ENCODE peak calls at places on chromosomes 16 and 17, in ten cellular contexts. One of them, this sample, is unnamed.
A peak's percentile ranks its signal among the peaks of the same experiment; 100 is the strongest.

GRCh38 chr16:74574146-74574545 is 32.8 kb downstream of the GLG1 start:
- DNase-seq in effector memory CD4-positive, alpha-beta T cell: no peak
- DNase-seq in thoracic aorta: no peak
- DNase-seq in prostate gland: no peak
- DNase-seq in upper lobe of left lung: no peak
- DNase-seq in CD4-positive, CD25-positive, alpha-beta regulatory T cell: no peak
- DNase-seq in heart left ventricle: no peak
- DNase-seq in mesenchymal stem cell: no peak
- DNase-seq in BE2C: no peak
- DNase-seq in endothelial cell of umbilical vein: no peak
- DNase-seq in this sample: no peak

GRCh38 chr17:73189417-73190099 is 3.3 kb upstream of the COG1 start:
- DNase-seq in heart left ventricle: no peak
- DNase-seq in mesenchymal stem cell: peak; percentile 81
- DNase-seq in thoracic aorta: no peak
- DNase-seq in upper lobe of left lung: no peak
- DNase-seq in endothelial cell of umbilical vein: no peak
- DNase-seq in BE2C: peak; percentile 76
- DNase-seq in prostate gland: peak; percentile 47
- DNase-seq in effector memory CD4-positive, alpha-beta T cell: no peak
- DNase-seq in CD4-positive, CD25-positive, alpha-beta regulatory T cell: no peak
- DNase-seq in this sample: no peak

GRCh38 chr17:64343833-64344637 is 46.6 kb downstream of the PECAM1 start:
- DNase-seq in thoracic aorta: no peak
- DNase-seq in endothelial cell of umbilical vein: peak; percentile 99
- DNase-seq in BE2C: peak; percentile 25
- DNase-seq in CD4-positive, CD25-positive, alpha-beta regulatory T cell: no peak
- DNase-seq in heart left ventricle: peak; percentile 90
- DNase-seq in upper lobe of left lung: peak; percentile 92
- DNase-seq in prostate gland: peak; percentile 11
- DNase-seq in effector memory CD4-positive, alpha-beta T cell: no peak
- DNase-seq in mesenchymal stem cell: peak; percentile 95
- DNase-seq in this sample: no peak

GRCh38 chr16:30786936-30787612 is at the start of gene ZNF629:
- DNase-seq in prostate gland: peak; percentile 55
- DNase-seq in mesenchymal stem cell: peak; percentile 77
- DNase-seq in upper lobe of left lung: peak; percentile 75
- DNase-seq in BE2C: peak; percentile 77
- DNase-seq in thoracic aorta: peak; percentile 57
- DNase-seq in heart left ventricle: peak; percentile 86
- DNase-seq in effector memory CD4-positive, alpha-beta T cell: no peak
- DNase-seq in CD4-positive, CD25-positive, alpha-beta regulatory T cell: no peak
- DNase-seq in endothelial cell of umbilical vein: peak; percentile 45
- DNase-seq in this sample: no peak

GRCh38 chr17:6070895-6071511 is 824 bp downstream of the WSCD1 start:
- DNase-seq in heart left ventricle: no peak
- DNase-seq in upper lobe of left lung: no peak
- DNase-seq in mesenchymal stem cell: peak; percentile 27
- DNase-seq in effector memory CD4-positive, alpha-beta T cell: no peak
- DNase-seq in thoracic aorta: no peak
- DNase-seq in CD4-positive, CD25-positive, alpha-beta regulatory T cell: no peak
- DNase-seq in endothelial cell of umbilical vein: peak; percentile 45
- DNase-seq in prostate gland: no peak
- DNase-seq in BE2C: no peak
- DNase-seq in this sample: no peak

GRCh38 chr17:77391668-77392375 is 251.1 kb downstream of the SEC14L1 start:
- DNase-seq in endothelial cell of umbilical vein: peak; percentile 57
- DNase-seq in prostate gland: no peak
- DNase-seq in upper lobe of left lung: no peak
- DNase-seq in effector memory CD4-positive, alpha-beta T cell: no peak
- DNase-seq in thoracic aorta: peak; percentile 51
- DNase-seq in heart left ventricle: no peak
- DNase-seq in mesenchymal stem cell: peak; percentile 99
- DNase-seq in CD4-positive, CD25-positive, alpha-beta regulatory T cell: peak; percentile 75
- DNase-seq in BE2C: no peak
- DNase-seq in this sample: no peak

GRCh38 chr16:47565454-47565853 is 104.3 kb downstream of the PHKB start:
- DNase-seq in CD4-positive, CD25-positive, alpha-beta regulatory T cell: peak; percentile 61
- DNase-seq in mesenchymal stem cell: peak; percentile 69
- DNase-seq in prostate gland: no peak
- DNase-seq in upper lobe of left lung: peak; percentile 67
- DNase-seq in endothelial cell of umbilical vein: peak; percentile 30
- DNase-seq in BE2C: no peak
- DNase-seq in thoracic aorta: peak; percentile 5
- DNase-seq in heart left ventricle: peak; percentile 61
- DNase-seq in effector memory CD4-positive, alpha-beta T cell: no peak
- DNase-seq in this sample: no peak

GRCh38 chr16:3202903-3203539 is 15.0 kb downstream of the OR1F1 start:
- DNase-seq in CD4-positive, CD25-positive, alpha-beta regulatory T cell: no peak
- DNase-seq in mesenchymal stem cell: no peak
- DNase-seq in endothelial cell of umbilical vein: no peak
- DNase-seq in heart left ventricle: no peak
- DNase-seq in prostate gland: no peak
- DNase-seq in upper lobe of left lung: no peak
- DNase-seq in effector memory CD4-positive, alpha-beta T cell: no peak
- DNase-seq in BE2C: no peak
- DNase-seq in thoracic aorta: no peak
- DNase-seq in this sample: no peak

GRCh38 chr17:68539536-68540469 is 27.6 kb downstream of the PRKAR1A start:
- DNase-seq in thoracic aorta: no peak
- DNase-seq in upper lobe of left lung: peak; percentile 71
- DNase-seq in endothelial cell of umbilical vein: no peak
- DNase-seq in CD4-positive, CD25-positive, alpha-beta regulatory T cell: peak; percentile 29
- DNase-seq in mesenchymal stem cell: no peak
- DNase-seq in BE2C: no peak
- DNase-seq in heart left ventricle: no peak
- DNase-seq in prostate gland: no peak
- DNase-seq in effector memory CD4-positive, alpha-beta T cell: no peak
- DNase-seq in this sample: no peak

GRCh38 chr17:67223924-67224323 is 21.1 kb downstream of the HELZ start:
- DNase-seq in prostate gland: no peak
- DNase-seq in mesenchymal stem cell: no peak
- DNase-seq in thoracic aorta: no peak
- DNase-seq in BE2C: no peak
- DNase-seq in CD4-positive, CD25-positive, alpha-beta regulatory T cell: peak; percentile 38
- DNase-seq in heart left ventricle: no peak
- DNase-seq in effector memory CD4-positive, alpha-beta T cell: no peak
- DNase-seq in endothelial cell of umbilical vein: no peak
- DNase-seq in upper lobe of left lung: no peak
- DNase-seq in this sample: no peak

GRCh38 chr17:74296548-74296936 is 22.5 kb downstream of the DNAI2 start:
- DNase-seq in upper lobe of left lung: peak; percentile 67
- DNase-seq in BE2C: peak; percentile 68
- DNase-seq in prostate gland: peak; percentile 42
- DNase-seq in CD4-positive, CD25-positive, alpha-beta regulatory T cell: peak; percentile 77
- DNase-seq in heart left ventricle: peak; percentile 70
- DNase-seq in thoracic aorta: no peak
- DNase-seq in mesenchymal stem cell: peak; percentile 28
- DNase-seq in endothelial cell of umbilical vein: peak; percentile 7
- DNase-seq in effector memory CD4-positive, alpha-beta T cell: no peak
- DNase-seq in this sample: no peak

DNA sequence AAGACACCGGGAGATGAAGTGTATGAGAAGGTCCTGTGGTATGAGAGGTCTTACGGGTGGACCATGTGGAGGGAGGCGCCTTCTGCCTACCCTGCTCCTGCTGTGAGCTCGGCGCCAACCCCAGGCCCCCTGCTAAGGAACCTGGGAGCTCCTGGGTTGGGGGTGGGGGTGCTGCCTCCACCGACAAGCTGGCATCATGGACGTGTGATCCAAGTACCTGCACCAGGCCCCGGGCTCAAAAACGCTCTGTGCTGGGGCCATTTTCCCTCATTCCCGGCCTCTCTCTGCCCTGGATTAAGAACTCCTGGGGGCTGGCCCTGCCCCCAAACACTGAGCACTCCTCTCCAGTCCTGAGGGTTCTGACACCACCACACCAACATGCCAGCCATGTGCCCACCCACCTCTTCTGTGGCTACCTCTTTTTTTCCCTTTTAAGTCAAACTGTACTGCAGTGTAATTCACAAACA is 5.6 kb upstream of the P2RX1 start:
- DNase-seq in CD4-positive, CD25-positive, alpha-beta regulatory T cell: no peak
- DNase-seq in thoracic aorta: no peak
- DNase-seq in mesenchymal stem cell: no peak
- DNase-seq in prostate gland: no peak
- DNase-seq in BE2C: no peak
- DNase-seq in heart left ventricle: no peak
- DNase-seq in effector memory CD4-positive, alpha-beta T cell: no peak
- DNase-seq in upper lobe of left lung: no peak
- DNase-seq in endothelial cell of umbilical vein: no peak
- DNase-seq in this sample: no peak
- H3K4me1 ChIP-seq in CD4-positive, CD25-positive, alpha-beta regulatory T cell: peaks cover 4% of the 10 kb centered on the region
- H3K4me1 ChIP-seq in thoracic aorta: peaks cover 14% of the 10 kb centered on the region
- H3K4me1 ChIP-seq in mesenchymal stem cell: peaks cover 8% of the 10 kb centered on the region
- H3K4me1 ChIP-seq in prostate gland: no peaks in the 10 kb centered on the region
- H3K4me1 ChIP-seq in BE2C: no peaks in the 10 kb centered on the region
- H3K4me1 ChIP-seq in heart left ventricle: peaks cover 9% of the 10 kb centered on the region
- H3K4me1 ChIP-seq in effector memory CD4-positive, alpha-beta T cell: peaks cover 5% of the 10 kb centered on the region
- H3K4me1 ChIP-seq in upper lobe of left lung: peaks cover 10% of the 10 kb centered on the region
- H3K4me1 ChIP-seq in endothelial cell of umbilical vein: peaks cover 7% of the 10 kb centered on the region
- H3K4me1 ChIP-seq in this sample: no peaks in the 10 kb centered on the region

DNA sequence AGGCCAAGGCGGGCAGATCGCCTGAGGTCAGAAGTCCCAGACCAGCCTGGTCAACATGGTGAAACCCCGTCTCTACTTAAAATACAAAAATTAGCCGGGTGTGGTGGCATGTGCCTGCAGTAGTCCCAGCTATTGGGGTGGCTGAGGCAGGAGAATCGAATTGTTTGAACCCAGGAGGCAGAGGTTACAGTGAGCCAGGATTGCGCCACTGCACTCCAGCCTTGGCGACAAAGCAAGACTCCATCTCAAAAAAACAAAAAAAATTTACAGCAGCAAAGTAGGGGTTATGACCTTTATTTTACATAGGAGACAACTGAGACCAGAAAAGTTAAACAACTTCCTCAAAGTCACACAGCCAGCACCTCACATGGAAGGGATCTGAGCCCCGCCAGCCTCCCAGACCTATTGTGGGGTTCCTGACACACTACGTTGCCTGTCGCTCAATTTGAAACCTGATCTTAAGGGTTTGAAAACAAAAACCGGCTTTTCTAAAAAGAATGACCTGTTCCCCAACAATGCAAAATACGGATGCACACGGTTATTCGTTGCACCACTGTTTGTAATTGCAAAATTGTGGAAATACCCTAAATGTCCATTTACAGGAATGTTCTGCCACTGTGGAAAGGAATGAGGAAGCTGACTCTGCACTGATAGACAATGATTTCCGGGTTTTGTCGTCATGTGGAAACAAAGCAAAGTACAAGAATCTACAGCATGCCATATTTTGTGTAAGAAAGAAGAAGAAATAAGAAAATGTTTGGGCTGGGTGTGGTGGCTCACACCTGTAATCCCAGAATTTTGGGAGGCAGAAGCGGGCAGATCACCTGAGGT is 77.2 kb downstream of the CNGB1 start:
- DNase-seq in upper lobe of left lung: peak; percentile 71
- DNase-seq in BE2C: no peak
- DNase-seq in thoracic aorta: no peak
- DNase-seq in endothelial cell of umbilical vein: peak; percentile 92
- DNase-seq in CD4-positive, CD25-positive, alpha-beta regulatory T cell: no peak
- DNase-seq in mesenchymal stem cell: peak; percentile 79
- DNase-seq in prostate gland: no peak
- DNase-seq in heart left ventricle: no peak
- DNase-seq in effector memory CD4-positive, alpha-beta T cell: no peak
- DNase-seq in this sample: no peak
- H3K4me3 ChIP-seq in upper lobe of left lung: no peak overlapping the region
- H3K4me3 ChIP-seq in BE2C: no peak overlapping the region
- H3K4me3 ChIP-seq in thoracic aorta: no peak overlapping the region
- H3K4me3 ChIP-seq in endothelial cell of umbilical vein: no peak overlapping the region
- H3K4me3 ChIP-seq in CD4-positive, CD25-positive, alpha-beta regulatory T cell: no peak overlapping the region
- H3K4me3 ChIP-seq in mesenchymal stem cell: no peak overlapping the region
- H3K4me3 ChIP-seq in prostate gland: no peak overlapping the region
- H3K4me3 ChIP-seq in heart left ventricle: no peak overlapping the region
- H3K4me3 ChIP-seq in effector memory CD4-positive, alpha-beta T cell: no peak overlapping the region
- H3K4me3 ChIP-seq in this sample: no peak overlapping the region

DNA sequence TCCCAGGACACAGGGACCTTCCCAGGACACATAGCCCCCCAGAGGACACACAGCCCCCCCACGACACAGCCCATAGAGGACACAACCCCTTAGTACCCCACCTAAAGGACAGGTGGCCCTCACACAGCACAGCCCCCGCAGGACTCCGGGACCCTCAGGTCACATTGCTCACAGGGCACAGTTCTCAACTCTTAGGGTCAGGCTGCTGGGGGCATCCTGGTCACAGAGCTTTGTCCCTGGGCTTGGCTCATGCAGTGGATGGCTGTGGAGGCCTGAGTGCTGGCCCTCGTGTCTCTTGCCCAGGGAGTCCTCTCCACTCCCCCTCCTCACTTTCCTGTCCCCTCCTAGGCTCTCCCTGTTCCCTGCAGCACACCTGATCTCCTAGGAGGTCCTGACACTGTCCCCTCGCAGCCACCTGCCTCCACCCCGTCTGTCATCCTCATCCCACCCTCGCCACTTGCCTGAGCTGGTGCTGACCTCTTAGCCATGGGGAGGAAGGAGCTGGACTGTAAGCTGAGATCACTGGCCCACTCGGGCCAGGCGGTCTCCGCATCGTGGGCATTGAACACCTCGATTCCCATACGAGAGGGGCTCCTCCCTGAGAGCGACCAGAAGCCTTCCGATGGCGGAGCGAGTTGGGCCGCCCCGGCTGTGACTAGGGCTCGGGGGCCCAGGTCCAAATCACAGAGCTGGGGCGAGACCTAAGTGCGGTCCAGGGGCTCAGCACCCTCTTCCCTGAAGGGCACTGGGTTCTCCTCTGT is 1.4 kb upstream of the WDR45B start:
- DNase-seq in upper lobe of left lung: no peak
- DNase-seq in BE2C: no peak
- DNase-seq in prostate gland: no peak
- DNase-seq in heart left ventricle: no peak
- DNase-seq in effector memory CD4-positive, alpha-beta T cell: no peak
- DNase-seq in CD4-positive, CD25-positive, alpha-beta regulatory T cell: no peak
- DNase-seq in thoracic aorta: no peak
- DNase-seq in endothelial cell of umbilical vein: no peak
- DNase-seq in mesenchymal stem cell: no peak
- DNase-seq in this sample: no peak
- H3K4me1 ChIP-seq in upper lobe of left lung: peaks cover 24% of the 10 kb centered on the region
- H3K4me1 ChIP-seq in BE2C: peaks cover 4% of the 10 kb centered on the region
- H3K4me1 ChIP-seq in prostate gland: no peaks in the 10 kb centered on the region
- H3K4me1 ChIP-seq in heart left ventricle: peaks cover 27% of the 10 kb centered on the region
- H3K4me1 ChIP-seq in effector memory CD4-positive, alpha-beta T cell: peaks cover 17% of the 10 kb centered on the region
- H3K4me1 ChIP-seq in CD4-positive, CD25-positive, alpha-beta regulatory T cell: peaks cover 25% of the 10 kb centered on the region
- H3K4me1 ChIP-seq in thoracic aorta: peaks cover 12% of the 10 kb centered on the region
- H3K4me1 ChIP-seq in endothelial cell of umbilical vein: peaks cover 6% of the 10 kb centered on the region
- H3K4me1 ChIP-seq in mesenchymal stem cell: peaks cover 11% of the 10 kb centered on the region
- H3K4me1 ChIP-seq in this sample: no peaks in the 10 kb centered on the region

DNA sequence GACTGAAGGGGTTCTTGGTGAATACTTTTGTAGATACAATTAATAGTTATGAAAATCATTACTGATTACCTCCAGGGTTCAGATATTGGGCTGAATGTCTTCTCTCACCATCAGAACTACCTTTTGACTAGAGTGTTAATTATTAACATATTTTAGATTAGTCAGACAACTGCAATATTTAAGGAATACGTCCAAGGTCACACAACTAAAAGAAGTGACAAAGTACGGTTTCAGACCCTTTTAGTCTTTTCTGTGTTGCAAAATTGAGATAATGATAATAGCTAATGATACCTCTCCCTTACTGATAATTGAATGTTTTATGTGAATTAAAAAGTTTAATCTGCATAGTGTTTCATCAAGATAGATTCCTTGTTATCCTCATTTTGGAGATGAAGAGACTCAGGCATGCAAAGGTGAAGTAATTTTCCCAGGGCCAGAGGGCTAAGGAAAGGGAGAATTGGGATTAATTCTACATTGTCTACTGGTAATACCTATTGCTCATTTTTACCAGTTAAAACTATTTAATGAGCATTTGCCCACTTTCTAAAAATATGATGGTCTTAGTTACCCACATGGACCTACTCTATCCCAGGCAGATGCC is 107.3 kb downstream of the WWOX start:
- DNase-seq in endothelial cell of umbilical vein: no peak
- DNase-seq in effector memory CD4-positive, alpha-beta T cell: no peak
- DNase-seq in heart left ventricle: no peak
- DNase-seq in CD4-positive, CD25-positive, alpha-beta regulatory T cell: no peak
- DNase-seq in upper lobe of left lung: no peak
- DNase-seq in thoracic aorta: no peak
- DNase-seq in prostate gland: no peak
- DNase-seq in mesenchymal stem cell: no peak
- DNase-seq in BE2C: no peak
- DNase-seq in this sample: no peak
- H3K4me3 ChIP-seq in endothelial cell of umbilical vein: no peak overlapping the region
- H3K4me3 ChIP-seq in effector memory CD4-positive, alpha-beta T cell: no peak overlapping the region
- H3K4me3 ChIP-seq in heart left ventricle: no peak overlapping the region
- H3K4me3 ChIP-seq in CD4-positive, CD25-positive, alpha-beta regulatory T cell: no peak overlapping the region
- H3K4me3 ChIP-seq in upper lobe of left lung: no peak overlapping the region
- H3K4me3 ChIP-seq in thoracic aorta: no peak overlapping the region
- H3K4me3 ChIP-seq in prostate gland: no peak overlapping the region
- H3K4me3 ChIP-seq in mesenchymal stem cell: no peak overlapping the region
- H3K4me3 ChIP-seq in BE2C: no peak overlapping the region
- H3K4me3 ChIP-seq in this sample: no peak overlapping the region

This sample was measured in iPS DF 6.9.